ENCODE peak calls at places on chromosomes 4 and X, in four cellular contexts. E is lower lobe of right lung; B is CD8-positive, alpha-beta memory T cell; Q is pancreas. F is an unnamed sample.

GRCh38 chr4:122458625-122459024 is 2.1 kb upstream of the IL2 start:
- DNase-seq in E (no peak), B (peak), Q (no peak), F (no peak)

GRCh38 chr4:152415980-152416379 is 119.9 kb downstream of the FBXW7 start:
- DNase-seq in E (no peak), B (no peak), Q (no peak), F (no peak)

GRCh38 chr4:138588501-138588900 is 346.4 kb upstream of the SLC7A11 start:
- DNase-seq in E (no peak), B (no peak), Q (no peak), F (no peak)

GRCh38 chrX:49079489-49080428 is at the start of gene WDR45:
- DNase-seq in E (peak), B (peak), Q (peak), F (peak)

GRCh38 chr4:85952518-85952917 is 407.3 kb downstream of the MAPK10 start:
- DNase-seq in E (no peak), B (no peak), Q (no peak), F (no peak)

GRCh38 chrX:70481424-70481823 is 36.8 kb downstream of the DLG3 start:
- DNase-seq in E (no peak), B (no peak), Q (no peak), F (no peak)

GRCh38 chr4:16897991-16898827 is at the start of gene LDB2:
- DNase-seq in E (peak), B (no peak), Q (peak), F (peak)

GRCh38 chr4:116688536-116688935 is 396.8 kb downstream of the TRAM1L1 start:
- DNase-seq in E (no peak), B (no peak), Q (no peak), F (no peak)

GRCh38 chrX:29941292-29941691 is 274.1 kb upstream of the MAGEB2 start:
- DNase-seq in E (no peak), B (no peak), Q (no peak), F (no peak)

GRCh38 chr4:112702892-112703291 is 65.9 kb downstream of the LARP7 start:
- DNase-seq in E (no peak), B (no peak), Q (no peak), F (no peak)

GRCh38 chr4:124055896-124056295 is 656.6 kb downstream of the ANKRD50 start:
- DNase-seq in E (no peak), B (no peak), Q (no peak), F (no peak)

GRCh38 chr4:37890501-37891220 is at the start of gene TBC1D1:
- DNase-seq in E (peak), B (peak), Q (peak), F (peak)

GRCh38 chr4:102657206-102657605 is 103.6 kb downstream of the MANBA start:
- DNase-seq in E (no peak), B (no peak), Q (no peak), F (no peak)

GRCh38 chrX:135081695-135082094 is 29.8 kb upstream of the RTL8A start:
- DNase-seq in E (no peak), B (no peak), Q (no peak), F (no peak)

GRCh38 chr4:70992354-70992753 is 1.1 kb upstream of the DCK start:
- DNase-seq in E (no peak), B (no peak), Q (peak), F (no peak)
- H3K4me3 ChIP-seq in E (peak), B (no peak), Q (peak), F (peak)

GRCh38 chr4:8181844-8182243 is 17.2 kb upstream of the SH3TC1 start:
- DNase-seq in E (peak), B (no peak), Q (peak), F (no peak)
- H3K4me3 ChIP-seq in E (no peak), B (no peak), Q (no peak), F (no peak)

DNA sequence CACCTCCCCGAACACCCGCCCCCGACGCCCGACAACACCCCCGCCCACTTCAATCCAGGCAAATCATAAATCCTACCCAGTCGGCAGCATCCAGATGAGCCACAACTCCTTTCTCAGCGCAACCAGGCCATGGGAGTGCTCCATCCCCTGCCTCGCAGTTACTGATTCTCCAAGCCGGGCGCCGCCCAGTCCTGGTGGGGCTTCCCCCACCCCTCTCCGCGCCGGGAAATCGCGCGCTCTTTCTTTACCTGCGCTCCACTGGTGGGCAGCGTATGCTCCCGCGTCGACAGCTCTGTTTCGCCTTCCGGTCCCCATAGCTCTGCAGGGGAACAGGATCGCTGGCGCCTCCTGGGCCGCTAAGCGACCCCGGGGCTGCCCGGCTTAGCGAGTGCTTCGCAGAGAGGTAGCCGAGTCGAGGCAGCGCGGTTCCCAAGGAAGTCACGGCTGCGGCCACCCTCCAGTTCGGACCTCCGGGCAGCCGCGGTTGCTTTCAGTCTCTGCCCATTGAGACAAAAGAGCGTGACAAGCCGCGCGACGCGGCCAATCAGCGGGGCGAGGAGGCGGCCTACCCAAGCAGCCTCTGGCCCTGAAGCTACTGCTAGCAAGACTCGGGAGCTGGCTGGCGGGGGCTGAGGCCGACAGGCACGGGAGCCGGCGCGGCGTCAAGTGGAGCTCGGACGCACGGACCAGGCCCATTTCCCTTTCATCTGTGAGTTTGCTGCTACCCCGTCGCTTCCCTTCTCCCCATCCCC is 43.7 kb upstream of the TMSB15B start:
- DNase-seq in E (peak), B (peak), Q (peak), F (peak)
- H3K4me3 ChIP-seq in E (peak), B (peak), Q (peak), F (peak)

DNA sequence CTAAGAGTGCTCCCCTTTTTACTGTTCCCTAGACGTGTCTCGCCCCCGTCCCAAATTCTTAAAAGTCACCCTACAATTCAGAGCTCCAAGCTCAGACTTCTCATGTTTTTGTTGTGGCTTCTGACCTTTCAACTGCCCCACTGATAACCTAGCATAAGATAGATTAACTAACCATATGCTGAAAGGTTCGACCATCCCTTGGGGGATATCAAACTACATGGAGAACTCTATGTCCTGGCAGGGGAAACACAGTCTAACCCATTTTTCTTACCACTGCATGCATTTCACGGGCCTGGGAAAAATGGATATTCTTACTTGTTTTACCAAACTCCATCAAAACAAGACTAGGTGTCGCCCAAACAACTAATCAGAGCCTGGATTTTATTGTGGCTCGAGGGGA is 236.4 kb upstream of the MID1 start:
- DNase-seq in E (no peak), B (no peak), Q (no peak), F (no peak)
- H3K4me3 ChIP-seq in E (no peak), B (no peak), Q (no peak), F (no peak)

GRCh38 chrX:150306002-150306401 is 57.1 kb upstream of the MAMLD1 start:
- DNase-seq in E (no peak), B (no peak), Q (no peak), F (no peak)

GRCh38 chrX:150310417-150310816 is 52.7 kb upstream of the MAMLD1 start:
- DNase-seq in E (no peak), B (no peak), Q (no peak), F (no peak)

GRCh38 chrX:150308041-150308440 is 55.1 kb upstream of the MAMLD1 start:
- DNase-seq in E (no peak), B (no peak), Q (no peak), F (no peak)

GRCh38 chrX:150310881-150311280 is 52.2 kb upstream of the MAMLD1 start:
- DNase-seq in E (no peak), B (no peak), Q (no peak), F (no peak)

GRCh38 chrX:150308532-150309157 is 54.5 kb upstream of the MAMLD1 start:
- DNase-seq in E (no peak), B (no peak), Q (no peak), F (no peak)
- H3K4me3 ChIP-seq in E (no peak), B (no peak), Q (no peak), F (no peak)

DNA sequence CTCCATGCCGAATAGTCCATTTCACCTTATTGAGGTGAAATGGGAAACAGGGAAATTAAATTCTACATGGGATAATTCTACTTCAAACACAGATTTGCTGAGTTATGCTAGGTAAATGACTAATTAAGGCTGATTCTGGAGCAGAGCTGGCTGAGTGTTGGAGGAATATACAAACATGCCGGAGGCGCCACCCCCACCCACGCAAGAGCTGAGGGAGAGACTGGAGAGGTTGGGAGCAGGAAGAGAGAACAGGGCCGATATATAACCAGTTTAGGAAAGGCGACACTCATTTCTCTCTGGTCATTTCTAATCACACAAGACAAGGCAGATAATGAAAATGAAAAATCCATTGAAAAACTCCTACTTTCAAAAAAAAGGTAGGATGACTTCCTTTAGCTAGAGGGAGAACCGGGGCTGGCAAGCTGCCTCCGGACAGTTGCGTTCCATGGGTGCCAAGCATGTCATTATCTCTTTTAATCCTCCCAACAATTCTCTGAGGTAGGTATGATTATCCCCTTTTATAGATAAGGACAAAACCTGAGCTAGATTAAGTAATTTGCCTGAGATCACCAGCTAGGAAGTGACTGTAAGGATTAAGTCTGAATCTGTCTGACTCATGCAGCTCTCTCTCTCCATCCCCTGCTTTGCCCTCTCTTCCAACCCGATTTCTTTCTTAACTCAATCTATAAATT is 27.6 kb upstream of the CFAP299 start:
- DNase-seq in E (no peak), B (no peak), Q (no peak), F (no peak)
- H3K4me3 ChIP-seq in E (no peak), B (no peak), Q (no peak), F (no peak)